ENCODE peak calls at places on chromosomes 13 and 19, in four cellular contexts. One of them, this sample, is unnamed. For H3K27me3, the result is how much of the 10 kb centered on the place peaks cover.

GRCh38 chr13:26011996-26012688 is 39.7 kb downstream of the SHISA2 start:
- DNase-seq in H9: no peak
- DNase-seq in mesendoderm: no peak
- DNase-seq in IMR-90: no peak
- DNase-seq in this sample: no peak

GRCh38 chr19:3615524-3616135 is 9.0 kb upstream of the TBXA2R start:
- DNase-seq in H9: no peak
- DNase-seq in mesendoderm: no peak
- DNase-seq in IMR-90: no peak
- DNase-seq in this sample: no peak

GRCh38 chr19:12757544-12758274 is 6.1 kb downstream of the BEST2 start:
- DNase-seq in H9: peak
- DNase-seq in mesendoderm: peak
- DNase-seq in IMR-90: peak
- DNase-seq in this sample: peak

GRCh38 chr13:75470676-75471075 is 11.3 kb downstream of the TBC1D4 start:
- DNase-seq in H9: no peak
- DNase-seq in mesendoderm: no peak
- DNase-seq in IMR-90: no peak
- DNase-seq in this sample: no peak

GRCh38 chr19:16627194-16627927 is 643 bp downstream of the MED26 start:
- DNase-seq in H9: no peak
- DNase-seq in mesendoderm: peak
- DNase-seq in IMR-90: no peak
- DNase-seq in this sample: peak

GRCh38 chr13:102012299-102013293 is 389.3 kb downstream of the FGF14 start:
- DNase-seq in H9: no peak
- DNase-seq in mesendoderm: no peak
- DNase-seq in IMR-90: no peak
- DNase-seq in this sample: no peak

GRCh38 chr13:113065406-113066141 is 40.0 kb upstream of the F7 start:
- DNase-seq in H9: no peak
- DNase-seq in mesendoderm: no peak
- DNase-seq in IMR-90: peak
- DNase-seq in this sample: no peak

GRCh38 chr19:56088454-56089215 is 32.5 kb downstream of the ZNF787 start:
- DNase-seq in H9: no peak
- DNase-seq in mesendoderm: no peak
- DNase-seq in IMR-90: no peak
- DNase-seq in this sample: no peak

GRCh38 chr13:22665531-22665930 is 515.2 kb upstream of the SGCG start:
- DNase-seq in H9: no peak
- DNase-seq in mesendoderm: no peak
- DNase-seq in IMR-90: no peak
- DNase-seq in this sample: no peak

GRCh38 chr19:2476451-2477140 is 669 bp downstream of the GADD45B start:
- DNase-seq in H9: no peak
- DNase-seq in mesendoderm: peak
- DNase-seq in IMR-90: peak
- DNase-seq in this sample: peak

GRCh38 chr13:28805193-28805819 is 14.8 kb upstream of the MTUS2 start:
- DNase-seq in H9: peak
- DNase-seq in mesendoderm: peak
- DNase-seq in IMR-90: no peak
- DNase-seq in this sample: no peak

GRCh38 chr19:37692956-37693660 is 26.5 kb downstream of the ZNF607 start:
- DNase-seq in H9: no peak
- DNase-seq in mesendoderm: no peak
- DNase-seq in IMR-90: no peak
- DNase-seq in this sample: no peak

GRCh38 chr13:67635754-67636153 is 405.6 kb upstream of the PCDH9 start:
- DNase-seq in H9: no peak
- DNase-seq in mesendoderm: no peak
- DNase-seq in IMR-90: peak
- DNase-seq in this sample: no peak

GRCh38 chr13:84607614-84608013 is 725.3 kb upstream of the SLITRK1 start:
- DNase-seq in H9: no peak
- DNase-seq in mesendoderm: no peak
- DNase-seq in IMR-90: peak
- DNase-seq in this sample: no peak

GRCh38 chr19:57888107-57888493 is 737 bp downstream of the ZNF814 start:
- DNase-seq in H9: no peak
- DNase-seq in mesendoderm: no peak
- DNase-seq in IMR-90: no peak
- DNase-seq in this sample: peak

GRCh38 chr19:58368561-58369360 is 6.2 kb upstream of the ZNF497 start:
- DNase-seq in H9: peak
- DNase-seq in mesendoderm: no peak
- DNase-seq in IMR-90: no peak
- DNase-seq in this sample: no peak

GRCh38 chr19:47369923-47370625 is 21.0 kb downstream of the DHX34 start:
- DNase-seq in H9: no peak
- DNase-seq in mesendoderm: no peak
- DNase-seq in IMR-90: peak
- DNase-seq in this sample: peak

GRCh38 chr13:111117289-111117688 is 2.2 kb downstream of the ARHGEF7 start:
- DNase-seq in H9: no peak
- DNase-seq in mesendoderm: no peak
- DNase-seq in IMR-90: no peak
- DNase-seq in this sample: no peak

GRCh38 chr13:111114362-111115050 is 604 bp upstream of the ARHGEF7 start:
- DNase-seq in H9: peak
- DNase-seq in mesendoderm: peak
- DNase-seq in IMR-90: peak
- DNase-seq in this sample: peak

GRCh38 chr13:111116830-111117229 is 1.7 kb downstream of the ARHGEF7 start:
- DNase-seq in H9: no peak
- DNase-seq in mesendoderm: no peak
- DNase-seq in IMR-90: peak
- DNase-seq in this sample: no peak

GRCh38 chr13:111115051-111115840 is at the start of gene ARHGEF7:
- DNase-seq in H9: no peak
- DNase-seq in mesendoderm: peak
- DNase-seq in IMR-90: no peak
- DNase-seq in this sample: peak

DNA sequence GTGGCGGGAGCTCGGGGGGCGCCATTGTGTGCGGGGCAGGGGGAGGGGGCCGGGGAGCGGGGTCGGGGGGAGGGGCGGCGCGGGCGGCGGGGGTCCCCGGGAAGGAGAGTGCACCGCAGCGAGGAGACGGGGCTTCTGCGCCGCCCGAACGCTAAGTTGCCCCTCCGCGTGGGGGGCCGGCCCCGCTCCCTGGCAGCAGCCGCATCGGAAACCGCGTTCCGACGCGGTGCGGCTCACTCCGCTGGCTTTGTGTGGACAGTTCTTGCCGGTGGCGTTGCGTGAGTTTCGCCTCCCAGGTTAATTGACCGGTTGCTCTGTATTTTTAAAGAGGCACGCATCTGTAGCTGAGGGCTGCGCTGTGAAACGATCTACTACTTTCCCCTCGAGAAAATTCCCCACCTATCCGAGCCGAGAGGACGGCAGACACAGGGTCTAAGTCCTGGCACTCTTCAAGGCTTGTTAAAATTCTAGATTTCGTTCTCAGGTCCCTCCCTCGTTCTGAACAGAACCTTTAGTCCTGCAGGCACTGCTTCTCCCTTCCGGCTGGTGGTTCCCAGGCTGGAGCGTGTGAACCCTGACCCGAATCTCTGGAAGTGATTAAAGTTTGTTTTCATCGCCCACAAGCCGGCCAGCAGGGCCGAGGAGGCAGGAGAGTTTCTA is 861 bp downstream of the ARHGEF7 start:
- DNase-seq in H9: no peak
- DNase-seq in mesendoderm: peak
- DNase-seq in IMR-90: peak
- DNase-seq in this sample: peak
- H3K4me2 ChIP-seq in H9: peak
- H3K4me2 ChIP-seq in mesendoderm: peak
- H3K4me2 ChIP-seq in IMR-90: peak
- H3K4me2 ChIP-seq in this sample: peak

DNA sequence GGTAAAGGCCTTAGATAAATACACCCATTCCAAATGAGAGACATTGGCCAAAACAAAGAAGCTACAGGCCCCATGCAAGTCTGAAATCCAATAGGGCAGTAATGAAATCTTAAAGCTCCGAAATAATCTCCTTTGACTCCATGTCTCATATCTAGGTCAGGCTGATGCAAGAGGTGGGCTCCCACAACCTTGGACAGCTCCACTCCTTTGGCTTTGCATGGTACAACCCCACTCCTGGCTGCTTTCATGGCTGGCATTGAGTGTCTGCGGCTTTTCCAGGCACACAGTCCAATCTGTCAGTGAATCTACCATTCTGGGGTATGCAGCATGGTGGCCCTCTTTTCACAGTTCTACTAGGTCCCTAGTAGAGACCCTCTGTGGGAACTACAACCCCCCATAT is 762.5 kb downstream of the LIG4 start:
- DNase-seq in H9: no peak
- DNase-seq in mesendoderm: no peak
- DNase-seq in IMR-90: no peak
- DNase-seq in this sample: no peak
- H2AK5ac ChIP-seq in H9: no peak
- H2AK5ac ChIP-seq in mesendoderm: no peak
- H2AK5ac ChIP-seq in IMR-90: peak
- H2AK5ac ChIP-seq in this sample: no peak

DNA sequence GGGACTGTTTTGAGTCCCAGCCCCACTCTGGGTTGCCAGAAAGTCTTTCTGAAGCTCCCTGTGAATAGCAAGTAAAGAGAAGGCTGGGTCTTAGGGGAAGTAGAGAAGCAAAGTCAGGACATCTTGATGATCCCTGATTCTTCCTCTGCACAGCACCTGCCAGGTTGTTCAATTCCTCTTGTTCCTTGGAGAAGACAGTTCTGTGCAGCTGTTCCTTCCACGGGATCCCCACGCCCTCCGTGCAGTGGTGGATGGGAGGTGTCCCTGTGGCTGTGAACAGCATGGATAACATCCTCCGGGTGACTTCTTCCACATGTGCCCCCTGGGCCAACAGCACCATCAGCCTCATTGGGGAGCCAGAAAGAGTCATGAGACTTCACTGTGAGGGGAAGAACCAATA is 29.1 kb upstream of the IGLON5 start:
- DNase-seq in H9: peak
- DNase-seq in mesendoderm: no peak
- DNase-seq in IMR-90: no peak
- DNase-seq in this sample: no peak
- H3K27me3 ChIP-seq in H9: under half
- H3K27me3 ChIP-seq in mesendoderm: under half
- H3K27me3 ChIP-seq in IMR-90: under half
- H3K27me3 ChIP-seq in this sample: under half

DNA sequence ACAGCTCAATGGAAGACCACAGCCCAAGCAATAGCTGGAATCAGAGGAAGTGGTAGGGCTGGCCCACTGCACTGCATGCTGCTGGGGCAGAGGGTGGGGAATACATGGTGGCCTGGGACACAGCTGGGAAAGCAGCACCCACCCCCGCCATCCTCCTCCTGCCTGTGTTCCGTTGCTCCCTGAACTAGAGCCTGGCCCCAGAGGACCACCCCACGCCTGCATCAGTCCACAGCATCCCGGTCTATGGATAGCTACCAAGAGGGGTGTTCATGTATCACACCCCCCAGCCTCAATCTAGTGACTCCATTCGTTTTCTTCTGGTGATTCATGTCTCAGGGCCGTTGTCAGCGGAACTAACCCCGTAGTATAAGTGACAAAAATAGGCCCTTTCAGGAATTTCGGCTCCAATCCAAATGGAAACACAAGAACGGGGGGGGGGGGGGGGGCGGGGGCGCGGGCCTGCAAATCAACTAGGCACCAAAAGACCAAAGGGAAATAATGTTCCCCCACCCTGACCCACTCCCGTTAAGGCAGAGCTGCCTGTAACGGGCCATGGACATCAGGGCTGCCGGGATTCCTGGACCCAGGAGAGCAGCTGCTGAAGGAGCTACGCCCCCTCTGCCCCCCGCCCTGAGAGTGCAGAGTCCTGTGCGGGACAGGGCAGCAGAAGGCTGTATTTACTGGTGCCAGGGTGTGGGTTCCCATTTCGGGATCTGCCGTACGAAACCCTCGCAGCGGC is 18.9 kb upstream of the EPHX3 start:
- DNase-seq in H9: no peak
- DNase-seq in mesendoderm: no peak
- DNase-seq in IMR-90: peak
- DNase-seq in this sample: peak
- H3K4me2 ChIP-seq in H9: no peak
- H3K4me2 ChIP-seq in mesendoderm: no peak
- H3K4me2 ChIP-seq in IMR-90: peak
- H3K4me2 ChIP-seq in this sample: no peak

DNA sequence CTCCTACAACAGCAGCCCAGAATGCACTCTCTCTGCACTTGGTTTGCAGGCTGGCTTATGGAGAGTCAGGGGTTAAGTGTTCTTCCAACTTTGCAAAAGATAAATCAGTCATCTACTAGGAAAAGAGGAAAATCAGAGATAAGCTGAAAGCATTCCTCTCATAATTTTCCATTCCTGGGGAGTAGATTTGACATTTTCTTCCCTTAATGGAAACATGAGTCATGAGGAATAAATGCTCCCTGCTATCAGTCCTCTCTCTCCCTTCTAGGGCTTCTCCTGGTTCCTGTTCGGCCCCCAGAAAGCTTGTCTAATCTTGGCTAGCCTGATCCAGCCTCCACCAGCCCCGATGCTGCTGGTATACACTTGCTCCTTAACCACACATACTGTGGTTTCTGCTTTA is 28.4 kb upstream of the ENOX1 start:
- DNase-seq in H9: no peak
- DNase-seq in mesendoderm: peak
- DNase-seq in IMR-90: peak
- DNase-seq in this sample: peak
- H2AK5ac ChIP-seq in H9: no peak
- H2AK5ac ChIP-seq in mesendoderm: no peak
- H2AK5ac ChIP-seq in IMR-90: peak
- H2AK5ac ChIP-seq in this sample: no peak

DNA sequence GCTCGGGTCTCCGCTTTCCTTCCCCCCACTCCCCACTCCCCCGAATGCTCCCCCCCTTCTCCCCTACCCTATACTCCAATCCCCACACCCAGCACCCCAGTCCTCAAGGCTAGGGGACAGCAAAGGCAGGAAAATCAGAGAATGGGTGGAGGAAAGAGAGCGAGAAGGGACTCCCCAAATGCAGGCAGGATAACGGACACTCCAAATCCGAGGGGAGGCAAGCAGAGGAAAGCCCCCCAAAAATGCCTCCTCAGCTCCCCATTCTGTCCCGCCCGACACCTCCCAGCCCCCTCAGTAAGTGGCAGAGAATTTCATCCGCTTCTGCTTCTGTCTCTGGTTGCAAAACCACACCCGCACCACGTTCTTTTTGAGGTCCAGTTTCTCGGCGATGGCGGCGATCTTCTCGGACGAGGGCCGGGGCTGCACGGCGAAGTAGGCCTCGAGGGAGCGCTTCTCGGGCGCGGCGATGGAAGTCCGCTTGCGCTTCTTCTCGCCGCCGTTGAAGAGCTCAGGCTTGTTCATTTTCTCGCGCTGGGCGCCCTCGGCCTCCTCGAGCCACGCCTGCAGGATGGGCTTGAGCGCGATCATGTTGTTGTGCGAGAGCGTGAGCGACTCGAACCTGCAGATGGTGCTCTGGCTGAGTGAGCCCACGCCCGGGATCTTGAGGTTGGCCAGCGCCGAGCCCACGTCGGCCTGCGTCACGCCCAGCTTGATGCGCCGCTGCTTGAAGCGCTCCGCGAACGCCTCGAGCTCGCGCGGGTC is 2.0 kb downstream of the POU4F1 start:
- DNase-seq in H9: peak
- DNase-seq in mesendoderm: no peak
- DNase-seq in IMR-90: peak
- DNase-seq in this sample: no peak
- H3K27me3 ChIP-seq in H9: half or more
- H3K27me3 ChIP-seq in mesendoderm: half or more
- H3K27me3 ChIP-seq in IMR-90: half or more
- H3K27me3 ChIP-seq in this sample: half or more

This sample was measured in mesenchymal stem cell.